ENCODE peak calls at places on chromosomes 2 and 18, in four cellular contexts. R, K, Z and T are unnamed samples.

GRCh38 chr18:24402209-24402785 is 4.7 kb upstream of the OSBPL1A start:
- DNase-seq in Z (no peak), R (no peak), K (peak), T (no peak)

GRCh38 chr2:197838036-197838435 is 33.6 kb downstream of the PLCL1 start:
- DNase-seq in K (no peak), R (no peak), Z (no peak), T (no peak)

GRCh38 chr2:73212448-73213176 is 1.4 kb upstream of the SMYD5 start:
- DNase-seq in Z (no peak), K (peak), R (peak), T (no peak)

GRCh38 chr2:241560181-241560882 is 1.8 kb downstream of the BOK start:
- DNase-seq in Z (no peak), R (no peak), K (no peak), T (no peak)

GRCh38 chr18:9647496-9648323 is 33.4 kb upstream of the PPP4R1 start:
- DNase-seq in Z (no peak), K (no peak), R (no peak), T (no peak)

GRCh38 chr2:171811229-171811628 is 82.8 kb downstream of the SLC25A12 start:
- DNase-seq in Z (no peak), K (no peak), R (no peak), T (no peak)

GRCh38 chr2:39228413-39229209 is 15.2 kb downstream of the CDKL4 start:
- DNase-seq in R (no peak), Z (no peak), K (no peak), T (no peak)

GRCh38 chr18:72601944-72602343 is 57.8 kb upstream of the CBLN2 start:
- DNase-seq in K (no peak), R (no peak), Z (no peak), T (no peak)

GRCh38 chr2:232478571-232479340 is 8.9 kb downstream of the ECEL1 start:
- DNase-seq in R (no peak), Z (no peak), K (no peak), T (no peak)

GRCh38 chr2:20424300-20425290 is 22.3 kb upstream of the RHOB start:
- DNase-seq in Z (no peak), R (peak), K (no peak), T (no peak)

GRCh38 chr2:86284401-86284841 is 53.0 kb downstream of the REEP1 start:
- DNase-seq in Z (no peak), R (no peak), K (no peak), T (no peak)

GRCh38 chr18:49588971-49589370 is 27.1 kb downstream of the LIPG start:
- DNase-seq in K (no peak), R (no peak), Z (no peak), T (no peak)

GRCh38 chr2:146119586-146119985 is 1599.7 kb upstream of the ZEB2 start:
- DNase-seq in Z (no peak), K (no peak), R (no peak), T (no peak)